ENCODE peak calls at places on chromosomes 11 and 22, in four cellular contexts. C is neural crest cell; U is stimulated activated CD4-positive, alpha-beta T cell treated with anti-CD3 and anti-CD28 coated beads, TNF-alpha, amount 100 ng/mL, for 48 hours; Z is endothelial cell. X is an unnamed sample.

GRCh38 chr22:28582806-28583205 is 96.8 kb downstream of the TTC28 start:
- DNase-seq in C (no peak), U (no peak), Z (no peak), X (peak)

GRCh38 chr22:31179345-31179744 is 19.4 kb downstream of the RNF185 start:
- DNase-seq in C (no peak), U (no peak), Z (no peak), X (no peak)

GRCh38 chr22:39238966-39239510 is 5.7 kb downstream of the PDGFB start:
- DNase-seq in C (no peak), U (no peak), Z (no peak), X (no peak)

GRCh38 chr11:132648841-132649240 is 883.5 kb downstream of the OPCML start:
- DNase-seq in C (no peak), U (no peak), Z (no peak), X (no peak)

GRCh38 chr11:130043575-130043974 is 26.1 kb upstream of the APLP2 start:
- DNase-seq in C (no peak), U (no peak), Z (no peak), X (no peak)

GRCh38 chr22:36087784-36088183 is 59.2 kb upstream of the RBFOX2 start:
- DNase-seq in C (no peak), U (no peak), Z (no peak), X (no peak)

GRCh38 chr11:75853971-75854370 is 39.0 kb downstream of the UVRAG start:
- DNase-seq in C (no peak), U (no peak), Z (no peak), X (no peak)

GRCh38 chr11:128361451-128362020 is 225.8 kb downstream of the ETS1 start:
- DNase-seq in C (no peak), U (no peak), Z (no peak), X (no peak)

GRCh38 chr11:119942583-119943338 is 195.2 kb downstream of the TRIM29 start:
- DNase-seq in C (no peak), U (no peak), Z (no peak), X (peak)

GRCh38 chr11:59199546-59200420 is 12.9 kb downstream of the MPEG1 start:
- DNase-seq in C (no peak), U (no peak), Z (no peak), X (no peak)

GRCh38 chr11:62832346-62833234 is at the start of gene TEX54:
- DNase-seq in C (no peak), U (no peak), Z (peak), X (no peak)

GRCh38 chr22:19986410-19987341 is 29.9 kb downstream of the ARVCF start:
- DNase-seq in C (peak), U (peak), Z (peak), X (peak)

GRCh38 chr11:13480198-13480597 is 15.6 kb downstream of the PTH start:
- DNase-seq in C (no peak), U (no peak), Z (no peak), X (no peak)

GRCh38 chr11:111691731-111692130 is 74.5 kb downstream of the PPP2R1B start:
- DNase-seq in C (no peak), U (no peak), Z (no peak), X (no peak)

GRCh38 chr11:130790689-130791088 is 125.6 kb downstream of the SNX19 start:
- DNase-seq in C (no peak), U (no peak), Z (no peak), X (no peak)

GRCh38 chr11:74853223-74853622 is 95.7 kb downstream of the XRRA1 start:
- DNase-seq in C (no peak), U (no peak), Z (no peak), X (no peak)

GRCh38 chr22:44459041-44459440 is 39.0 kb downstream of the RTL6 start:
- DNase-seq in C (no peak), U (no peak), Z (no peak), X (no peak)

GRCh38 chr11:64644348-64645242 is 53.6 kb downstream of the SLC22A12 start:
- DNase-seq in C (no peak), U (no peak), Z (no peak), X (no peak)

GRCh38 chr11:75313457-75314272 is 37.8 kb downstream of the ARRB1 start:
- DNase-seq in C (no peak), U (no peak), Z (no peak), X (peak)

GRCh38 chr11:133163463-133164419 is 368.6 kb downstream of the OPCML start:
- DNase-seq in C (no peak), U (no peak), Z (peak), X (peak)

GRCh38 chr11:122524532-122524882 is 131.0 kb upstream of the UBASH3B start:
- DNase-seq in C (no peak), U (no peak), Z (no peak), X (no peak)

GRCh38 chr22:46693634-46694422 is 44.2 kb downstream of the CERK start:
- DNase-seq in C (no peak), U (no peak), Z (no peak), X (no peak)

GRCh38 chr11:32307449-32307848 is 127.9 kb downstream of the WT1 start:
- DNase-seq in C (no peak), U (no peak), Z (no peak), X (no peak)

X was measured in fibroblast of pulmonary artery.